ENCODE peak calls at places on chromosome 16, in five cellular contexts. R is GM23338, V is AG04450, G is RWPE1, E is choroid plexus epithelial cell. Q is an unnamed sample.

GRCh38 chr16:5560084-5560483 is 462.5 kb upstream of the EEF2KMT start:
- DNase-seq in R (no peak), V (no peak), G (no peak), E (no peak), Q (no peak)

GRCh38 chr16:59296002-59296401 is 561.9 kb upstream of the GOT2 start:
- DNase-seq in R (peak; percentile 45), V (no peak), G (no peak), E (no peak), Q (no peak)

GRCh38 chr16:84396537-84397008 is 28.2 kb downstream of the ATP2C2 start:
- DNase-seq in R (peak; percentile 45), V (no peak), G (peak; percentile 76), E (peak; percentile 13), Q (no peak)

GRCh38 chr16:10552998-10553491 is 27.4 kb downstream of the EMP2 start:
- DNase-seq in R (peak; percentile 78), V (no peak), G (no peak), E (no peak), Q (no peak)

GRCh38 chr16:31713945-31714898 is 159.4 kb upstream of the ZNF267 start:
- DNase-seq in R (peak; percentile 63), V (no peak), G (no peak), E (no peak), Q (peak; percentile 41)

GRCh38 chr16:64947651-64948050 is 174.2 kb downstream of the CDH11 start:
- DNase-seq in R (no peak), V (no peak), G (no peak), E (no peak), Q (no peak)

GRCh38 chr16:11105038-11105903 is 150.7 kb downstream of the SOCS1 start:
- DNase-seq in R (no peak), V (peak; percentile 87), G (peak; percentile 32), E (peak; percentile 96), Q (peak; percentile 17)

GRCh38 chr16:17556276-17557052 is 85.7 kb upstream of the XYLT1 start:
- DNase-seq in R (peak; percentile 77), V (no peak), G (peak; percentile 52), E (peak; percentile 26), Q (peak; percentile 3)

GRCh38 chr16:31134625-31135534 is 647 bp downstream of the PRSS8 start:
- DNase-seq in R (peak; percentile 89), V (no peak), G (peak; percentile 50), E (no peak), Q (no peak)

GRCh38 chr16:19840524-19841110 is 44.0 kb downstream of the GPRC5B start:
- DNase-seq in R (no peak), V (no peak), G (no peak), E (no peak), Q (no peak)

DNA sequence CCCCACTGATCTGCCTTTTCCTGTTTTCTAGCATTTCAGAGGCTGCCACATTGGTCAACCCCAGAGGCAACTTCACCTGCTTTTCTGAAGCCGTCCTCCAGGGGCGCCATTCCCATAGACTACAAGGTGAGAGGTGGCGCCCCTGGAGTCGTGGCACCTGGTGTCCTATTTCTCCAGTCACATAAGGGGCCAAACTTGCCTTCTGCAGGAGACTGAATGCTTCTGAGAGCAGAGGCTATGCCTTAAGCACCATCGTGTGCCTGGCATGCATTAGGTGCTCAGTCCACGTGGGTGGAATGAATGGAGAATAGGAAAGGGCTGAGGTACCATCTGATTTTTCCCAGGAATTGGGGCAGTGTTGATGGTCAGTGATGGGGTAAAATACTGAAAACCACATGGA is 164.8 kb downstream of the HAPSTR1 start:
- DNase-seq in R (peak; percentile 94), V (no peak), G (peak; percentile 12), E (peak; percentile 1), Q (no peak)
- TF ChIP-seq CTCF in R (peak; percentile 86), V (peak; percentile 29), G (peak; percentile 37), E (peak; percentile 14), Q (peak; percentile 61)

DNA sequence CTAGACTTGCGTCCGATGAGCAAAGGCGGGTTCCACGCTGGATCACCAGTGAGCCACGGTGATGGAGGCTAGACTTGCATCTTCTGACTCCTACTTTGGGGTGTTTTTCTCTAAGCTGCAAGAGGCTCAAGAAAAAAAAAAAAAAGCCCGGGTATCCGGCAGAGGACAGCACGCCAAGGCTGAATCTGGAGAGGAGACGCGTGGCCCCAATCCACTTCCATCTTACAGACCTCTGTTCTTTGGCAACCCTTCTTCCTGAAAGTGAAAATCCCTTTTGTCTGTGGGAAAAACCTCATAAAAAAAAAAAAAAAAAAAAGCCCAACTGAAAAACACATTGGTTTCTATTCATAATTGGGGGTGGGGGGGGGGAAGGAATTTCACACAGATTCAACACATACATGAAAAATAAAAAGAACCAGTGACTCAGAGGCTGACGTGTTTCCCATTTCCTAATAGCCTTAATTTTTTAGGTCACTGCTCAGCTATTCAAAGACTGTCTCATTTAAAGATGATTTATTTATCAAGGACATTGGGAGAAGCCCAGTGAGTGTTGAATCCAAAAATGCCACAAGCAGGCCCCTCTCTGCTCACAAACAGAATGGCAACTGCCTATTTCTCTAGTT is 258.3 kb downstream of the FOXL1 start:
- DNase-seq in R (no peak), V (peak; percentile 59), G (peak; percentile 77), E (peak; percentile 92), Q (no peak)
- TF ChIP-seq CTCF in R (no peak), V (peak; percentile 8), G (no peak), E (peak; percentile 12), Q (no peak)

DNA sequence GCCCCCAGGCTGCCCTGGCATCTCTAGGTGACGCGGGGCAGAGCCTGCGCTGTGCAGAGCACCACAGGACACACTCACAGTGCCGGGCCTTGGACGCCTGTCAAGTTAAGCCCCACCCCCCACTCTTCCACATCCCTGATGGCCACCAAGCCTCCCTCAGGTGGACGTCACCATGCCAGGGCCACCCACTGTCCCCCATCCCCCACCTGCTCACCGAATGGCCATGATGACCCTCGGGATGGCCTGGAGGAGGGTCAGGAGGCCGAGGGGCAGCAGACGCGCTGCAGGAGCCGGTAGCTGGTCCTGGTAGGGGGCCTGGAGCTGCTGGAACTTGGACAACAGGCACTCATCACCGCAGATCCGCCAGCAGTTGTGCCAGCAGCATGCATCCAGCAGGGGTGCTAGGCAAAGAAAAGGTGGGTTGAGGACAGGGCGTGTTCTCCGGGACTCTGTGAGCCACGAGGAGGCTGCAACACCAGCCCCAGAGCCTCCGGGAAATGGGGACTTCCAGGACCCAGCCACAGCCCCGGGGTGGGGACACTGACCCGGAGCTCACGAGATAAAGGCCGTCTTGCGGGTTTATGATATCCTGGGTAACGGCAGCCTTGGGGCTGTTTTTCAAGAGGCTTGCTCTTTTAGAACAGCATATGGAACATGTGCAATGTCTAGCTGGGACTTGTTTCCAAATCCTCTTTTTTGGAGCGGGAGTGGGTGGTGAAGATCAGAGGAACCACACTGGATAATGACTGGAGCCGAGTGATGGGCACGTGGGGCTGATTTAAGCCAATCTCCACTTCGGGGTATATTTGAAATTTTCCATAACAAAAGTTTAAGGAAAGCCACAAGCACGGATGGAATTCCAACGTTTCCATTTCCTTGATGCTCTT is 11.4 kb downstream of the C16orf95 start:
- DNase-seq in R (peak; percentile 56), V (peak; percentile 23), G (no peak), E (peak; percentile 16), Q (no peak)
- TF ChIP-seq CTCF in R (peak; percentile 8), V (peak; percentile 37), G (no peak), E (peak; percentile 38), Q (no peak)

DNA sequence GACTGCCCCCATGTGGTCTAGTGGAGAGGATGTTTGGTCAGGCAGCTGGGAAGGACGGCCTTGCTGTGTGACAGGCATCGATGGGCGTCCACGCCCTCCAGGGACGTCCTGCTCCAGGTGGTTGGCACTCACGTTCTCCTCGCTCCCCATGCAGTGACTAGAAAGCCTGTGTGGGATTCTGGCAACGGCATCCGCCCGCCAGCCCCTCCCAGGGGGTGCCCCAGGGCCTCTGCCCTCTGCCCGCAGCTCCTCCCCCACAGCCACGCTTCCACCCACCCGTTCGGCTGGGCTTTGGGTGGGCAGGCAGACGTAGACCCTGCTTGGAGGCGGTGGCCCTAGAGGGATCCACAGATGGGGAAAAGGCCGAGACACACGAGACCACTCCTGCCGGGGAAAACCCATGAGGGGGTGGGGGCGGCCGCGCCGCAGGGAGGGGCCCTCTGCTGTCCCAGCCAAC is 4.7 kb upstream of the IL17C start:
- DNase-seq in R (peak; percentile 86), V (no peak), G (no peak), E (peak; percentile 44), Q (no peak)
- TF ChIP-seq CTCF in R (peak; percentile 81), V (peak; percentile 20), G (no peak), E (peak; percentile 57), Q (peak; percentile 31)

DNA sequence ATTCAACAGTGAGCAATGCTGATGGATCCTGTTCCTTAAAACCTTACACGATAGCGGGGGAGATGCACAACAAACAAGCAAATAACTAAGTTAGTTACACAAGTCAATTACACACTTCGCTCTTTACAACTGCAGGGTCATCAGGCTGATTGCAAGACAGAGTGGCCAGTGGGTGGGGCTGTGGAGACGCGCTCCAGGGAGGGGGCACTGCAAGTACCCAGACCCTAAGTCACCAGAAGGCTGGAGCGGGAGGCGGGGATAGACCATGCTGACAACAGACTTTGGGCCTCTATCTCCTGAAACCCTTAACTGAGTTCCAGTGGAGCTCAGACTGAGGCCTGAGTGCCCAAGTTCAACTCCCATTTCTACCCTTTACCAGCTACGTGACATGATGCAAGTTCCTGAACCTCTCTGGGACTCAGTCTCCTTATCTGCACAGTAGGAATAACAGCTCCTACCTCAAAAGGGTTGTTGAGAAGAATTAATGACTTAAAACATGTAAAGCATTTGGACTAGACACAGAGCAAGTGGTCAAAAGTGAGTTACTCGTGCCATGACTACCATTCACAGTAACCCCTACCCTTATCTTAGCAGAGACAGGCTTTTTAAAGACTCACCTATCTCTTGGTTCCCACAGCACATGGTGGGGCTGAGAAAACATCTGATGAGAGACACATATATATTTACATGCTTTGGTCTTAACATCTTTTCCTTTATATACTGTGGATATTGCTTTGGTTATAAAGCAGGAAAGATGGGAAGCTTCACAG is 10.4 kb downstream of the CPPED1 start:
- DNase-seq in R (peak; percentile 70), V (no peak), G (no peak), E (no peak), Q (no peak)
- TF ChIP-seq CTCF in R (peak; percentile 67), V (no peak), G (no peak), E (no peak), Q (no peak)

DNA sequence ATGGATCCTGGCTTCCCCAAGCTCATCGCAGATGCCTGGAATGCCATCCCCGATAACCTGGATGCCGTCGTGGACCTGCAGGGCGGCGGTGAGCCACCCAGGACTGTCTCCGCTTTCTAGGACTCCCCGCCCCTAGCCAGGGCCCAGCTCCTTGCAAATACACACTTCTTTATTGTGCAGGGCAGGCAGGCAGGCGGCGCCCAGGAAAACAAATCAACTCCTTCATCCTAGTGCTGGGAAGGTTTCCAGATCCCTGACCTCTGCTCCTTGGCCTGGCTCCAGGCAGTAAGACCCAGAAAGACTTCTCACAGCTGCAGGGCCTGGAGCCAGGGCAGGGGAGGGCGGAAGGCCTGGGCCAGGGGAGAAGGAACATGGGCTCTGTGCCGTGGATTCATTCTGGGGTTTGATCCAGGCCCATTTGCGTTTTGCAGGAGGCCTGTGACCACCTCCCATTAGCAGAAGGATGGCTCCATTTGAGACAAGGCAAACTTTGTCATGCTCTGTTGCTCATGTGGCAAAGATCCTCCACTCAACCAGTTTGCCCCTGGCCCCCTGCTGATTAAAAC is 6.0 kb upstream of the LPCAT2 start:
- DNase-seq in R (peak; percentile 49), V (peak; percentile 91), G (peak; percentile 34), E (peak; percentile 92), Q (peak; percentile 87)
- TF ChIP-seq CTCF in R (no peak), V (peak; percentile 30), G (no peak), E (peak; percentile 36), Q (peak; percentile 24)

Q was measured in LNCaP clone FGC.